ENCODE peak calls at places on chromosomes 7 and 10, in five cellular contexts. P is NB4, J is cardiac muscle cell, R is cardiac fibroblast, T is left lung. Q is an unnamed sample.

GRCh38 chr10:104640339-104641149 is 546 bp upstream of the SORCS3 start:
- DNase-seq in P (no peak), J (peak), R (no peak), T (no peak), Q (no peak)

GRCh38 chr7:142380064-142380463 is 122.2 kb upstream of the PRSS58 start:
- DNase-seq in P (no peak), J (no peak), R (no peak), T (no peak), Q (no peak)

GRCh38 chr7:8285155-8285554 is 23.2 kb upstream of the ICA1 start:
- DNase-seq in P (no peak), J (no peak), R (no peak), T (no peak), Q (no peak)

GRCh38 chr7:92421676-92422435 is 25.4 kb upstream of the GATAD1 start:
- DNase-seq in P (peak), J (peak), R (peak), T (no peak), Q (no peak)

GRCh38 chr10:97914837-97915211 is 65.2 kb downstream of the GOLGA7B start:
- DNase-seq in P (peak), J (peak), R (peak), T (peak), Q (no peak)

GRCh38 chr7:111987115-111987826 is 218.9 kb downstream of the DOCK4 start:
- DNase-seq in P (peak), J (no peak), R (peak), T (no peak), Q (no peak)

GRCh38 chr10:27256790-27257189 is 16.2 kb upstream of the ACBD5 start:
- DNase-seq in P (no peak), J (no peak), R (no peak), T (no peak), Q (no peak)

GRCh38 chr7:84123903-84124573 is 70.6 kb downstream of the SEMA3A start:
- DNase-seq in P (no peak), J (peak), R (no peak), T (no peak), Q (peak)

GRCh38 chr10:4276151-4276550 is 491.1 kb upstream of the KLF6 start:
- DNase-seq in P (no peak), J (no peak), R (no peak), T (no peak), Q (no peak)

GRCh38 chr10:92942226-92942625 is 93.9 kb downstream of the EXOC6 start:
- DNase-seq in P (no peak), J (no peak), R (no peak), T (no peak), Q (no peak)

GRCh38 chr10:83253272-83253671 is 886.0 kb upstream of the GHITM start:
- DNase-seq in P (no peak), J (no peak), R (no peak), T (no peak), Q (no peak)

GRCh38 chr10:83252169-83252568 is 887.1 kb upstream of the GHITM start:
- DNase-seq in P (no peak), J (no peak), R (no peak), T (no peak), Q (no peak)

GRCh38 chr10:83254698-83255097 is 884.6 kb upstream of the GHITM start:
- DNase-seq in P (no peak), J (no peak), R (no peak), T (no peak), Q (no peak)
- H3K4me3 ChIP-seq in P (no peak), J (no peak), R (no peak), T (no peak), Q (no peak)

GRCh38 chr10:131259535-131259934 is 52.0 kb downstream of the TCERG1L start:
- DNase-seq in P (no peak), J (no peak), R (no peak), T (no peak), Q (no peak)

GRCh38 chr10:131260452-131261211 is 50.9 kb downstream of the TCERG1L start:
- DNase-seq in P (no peak), J (no peak), R (no peak), T (no peak), Q (no peak)

GRCh38 chr10:131264110-131264788 is 47.3 kb downstream of the TCERG1L start:
- DNase-seq in P (no peak), J (no peak), R (no peak), T (no peak), Q (no peak)

GRCh38 chr10:131260031-131260430 is 51.5 kb downstream of the TCERG1L start:
- DNase-seq in P (no peak), J (no peak), R (no peak), T (no peak), Q (no peak)

GRCh38 chr10:131261890-131262289 is 49.6 kb downstream of the TCERG1L start:
- DNase-seq in P (no peak), J (no peak), R (no peak), T (no peak), Q (no peak)
- H3K4me3 ChIP-seq in P (no peak), J (no peak), R (no peak), T (no peak), Q (no peak)

GRCh38 chr10:16439294-16439693 is 2.5 kb downstream of the PTER start:
- DNase-seq in P (peak), J (no peak), R (peak), T (no peak), Q (no peak)
- H3K4me3 ChIP-seq in P (peak), J (no peak), R (no peak), T (no peak), Q (no peak)

GRCh38 chr7:130907439-130907838 is 173.4 kb upstream of the KLF14 start:
- DNase-seq in P (no peak), J (no peak), R (no peak), T (no peak), Q (no peak)
- H3K4me3 ChIP-seq in P (no peak), J (no peak), R (no peak), T (no peak), Q (peak)

DNA sequence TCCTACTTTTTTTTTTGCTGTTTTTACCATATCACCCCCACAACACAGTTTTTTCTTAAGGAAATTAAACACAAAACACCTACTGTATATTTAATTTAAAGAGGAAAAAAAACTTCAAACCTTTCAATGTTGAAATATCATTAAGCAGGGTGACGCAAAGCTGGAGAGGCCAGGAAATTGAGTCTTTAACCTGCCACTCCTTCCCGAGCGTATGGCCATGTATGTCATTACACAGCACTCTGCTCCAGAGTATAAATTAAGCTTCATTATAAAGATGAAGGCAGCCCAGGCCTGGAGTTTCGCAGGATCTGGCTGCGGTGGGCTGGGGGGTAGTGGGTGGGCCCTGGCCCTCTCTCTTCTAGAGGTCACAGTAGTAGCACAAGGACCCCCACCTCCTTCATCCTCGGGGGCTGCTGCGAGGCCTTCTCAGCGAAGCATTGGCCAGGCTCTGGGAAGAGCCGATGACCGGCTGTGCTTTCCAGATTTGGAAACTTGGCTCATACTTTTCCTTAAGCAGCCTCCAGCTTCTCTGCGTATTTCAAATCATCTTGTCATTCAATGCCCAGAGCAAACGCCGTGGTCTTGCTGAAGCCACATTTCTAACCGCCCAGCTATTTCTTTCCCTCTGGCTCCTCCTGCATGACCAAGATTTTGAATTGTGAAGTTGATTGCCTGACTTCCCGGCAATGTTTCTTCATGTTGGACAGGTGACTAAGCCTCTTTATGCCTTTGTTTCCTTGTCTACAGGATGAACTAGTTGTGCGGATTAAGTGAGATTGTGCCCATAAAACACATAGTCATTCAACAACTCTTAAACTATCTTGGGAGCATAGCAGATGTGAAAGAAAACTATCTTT is 765.1 kb downstream of the SUGCT start:
- DNase-seq in P (no peak), J (no peak), R (peak), T (no peak), Q (no peak)
- H3K4me3 ChIP-seq in P (no peak), J (no peak), R (no peak), T (no peak), Q (no peak)

Q was measured in AG04449.